ENCODE peak calls at places on chromosomes 5 and 9, in four cellular contexts. G is glomerular endothelial cell; E is NAMALWA; Z is stimulated activated CD8-positive, alpha-beta memory T cell treated with anti-CD3 and anti-CD28 coated beads, Interleukin-15, amount 100 ng/mL, for 24 hours. O is an unnamed sample.

GRCh38 chr9:96486351-96487029 is 36.5 kb downstream of the HABP4 start:
- DNase-seq in Z (no peak), G (no peak), E (no peak), O (no peak)

GRCh38 chr9:16921855-16922254 is 51.4 kb upstream of the BNC2 start:
- DNase-seq in E (no peak), Z (no peak), G (no peak), O (no peak)

GRCh38 chr5:41408676-41409443 is 101.5 kb downstream of the PLCXD3 start:
- DNase-seq in E (no peak), G (no peak), Z (no peak), O (no peak)

GRCh38 chr5:147391781-147392180 is 118.1 kb downstream of the DPYSL3 start:
- DNase-seq in E (peak), G (peak), Z (no peak), O (no peak)

GRCh38 chr5:170818222-170818621 is 34.7 kb downstream of the GABRP start:
- DNase-seq in Z (no peak), E (no peak), G (no peak), O (no peak)

GRCh38 chr5:120446068-120446492 is 18.0 kb upstream of the PRR16 start:
- DNase-seq in E (no peak), G (peak), Z (no peak), O (no peak)

GRCh38 chr9:22214021-22214420 is 204.9 kb upstream of the CDKN2B start:
- DNase-seq in Z (no peak), E (no peak), G (no peak), O (no peak)

GRCh38 chr9:68651280-68651893 is 53.7 kb upstream of the PIP5K1B start:
- DNase-seq in E (no peak), Z (no peak), G (no peak), O (no peak)

GRCh38 chr9:117073539-117074336 is 341.1 kb downstream of the ASTN2 start:
- DNase-seq in E (peak), Z (no peak), G (no peak), O (no peak)

GRCh38 chr5:112086740-112087139 is 329.7 kb upstream of the NREP start:
- DNase-seq in G (no peak), E (no peak), Z (no peak), O (no peak)

GRCh38 chr5:158839638-158840037 is 260.1 kb downstream of the EBF1 start:
- DNase-seq in E (no peak), Z (no peak), G (no peak), O (no peak)

GRCh38 chr9:134861586-134862334 is 18.9 kb upstream of the FCN2 start:
- DNase-seq in Z (no peak), G (no peak), E (no peak), O (peak)

GRCh38 chr9:17453751-17454150 is 125.1 kb upstream of the SH3GL2 start:
- DNase-seq in E (no peak), Z (no peak), G (no peak), O (no peak)

GRCh38 chr9:121529237-121529987 is 29.8 kb upstream of the GGTA1 start:
- DNase-seq in Z (no peak), E (no peak), G (peak), O (peak)

GRCh38 chr9:111863636-111864035 is 33.0 kb upstream of the UGCG start:
- DNase-seq in G (no peak), E (no peak), Z (no peak), O (no peak)

GRCh38 chr5:138504799-138505198 is 38.2 kb downstream of the ETF1 start:
- DNase-seq in E (no peak), G (no peak), Z (no peak), O (no peak)

GRCh38 chr9:121838757-121839669 is 187.6 kb downstream of the DAB2IP start:
- DNase-seq in Z (no peak), E (no peak), G (no peak), O (no peak)

GRCh38 chr5:158563774-158564390 is 535.8 kb downstream of the EBF1 start:
- DNase-seq in E (peak), Z (no peak), G (no peak), O (no peak)

GRCh38 chr5:68424799-68425537 is 209.4 kb downstream of the PIK3R1 start:
- DNase-seq in G (no peak), Z (no peak), E (no peak), O (no peak)

GRCh38 chr9:129629251-129629650 is 3.3 kb downstream of the NTMT1 start:
- DNase-seq in E (no peak), G (no peak), Z (no peak), O (no peak)

GRCh38 chr5:956178-956761 is 52.3 kb upstream of the NKD2 start:
- DNase-seq in G (no peak), Z (no peak), E (no peak), O (no peak)

GRCh38 chr5:72296251-72296650 is 23.8 kb downstream of the MRPS27 start:
- DNase-seq in E (peak), Z (no peak), G (no peak), O (no peak)

GRCh38 chr5:168424506-168425298 is 61.6 kb upstream of the RARS1 start:
- DNase-seq in G (no peak), Z (no peak), E (no peak), O (no peak)

GRCh38 chr9:82721596-82721995 is 341.3 kb downstream of the RASEF start:
- DNase-seq in Z (no peak), E (no peak), G (no peak), O (no peak)

GRCh38 chr5:143398451-143399237 is 4.8 kb downstream of the NR3C1 start:
- DNase-seq in Z (no peak), G (no peak), E (peak), O (no peak)

GRCh38 chr9:69940668-69941067 is 103.0 kb upstream of the MAMDC2 start:
- DNase-seq in E (peak), G (no peak), Z (no peak), O (no peak)

GRCh38 chr5:123511290-123511647 is 708 bp upstream of the CSNK1G3 start:
- DNase-seq in E (no peak), G (no peak), Z (no peak), O (no peak)

GRCh38 chr5:178201221-178201926 is 3.0 kb upstream of the HNRNPAB start:
- DNase-seq in G (no peak), E (no peak), Z (no peak), O (peak)

GRCh38 chr9:69894720-69895119 is 74.1 kb downstream of the CFAP95 start:
- DNase-seq in Z (no peak), G (no peak), E (no peak), O (no peak)

GRCh38 chr9:33250458-33250995 is 10.6 kb downstream of the SPINK4 start:
- DNase-seq in G (no peak), Z (no peak), E (peak), O (peak)

GRCh38 chr5:116579139-116579538 is 4.5 kb upstream of the SEMA6A start:
- DNase-seq in Z (no peak), G (no peak), E (no peak), O (no peak)

GRCh38 chr5:81650992-81651391 is 99.9 kb downstream of the SSBP2 start:
- DNase-seq in E (no peak), G (no peak), Z (no peak), O (no peak)

GRCh38 chr9:37104183-37104889 is 16.0 kb upstream of the ZCCHC7 start:
- DNase-seq in Z (no peak), G (no peak), E (no peak), O (no peak)

GRCh38 chr9:94801685-94802084 is 75.2 kb downstream of the AOPEP start:
- DNase-seq in Z (no peak), G (no peak), E (no peak), O (no peak)

GRCh38 chr5:95773325-95774059 is 42.4 kb downstream of the RHOBTB3 start:
- DNase-seq in E (no peak), Z (no peak), G (no peak), O (no peak)

GRCh38 chr9:113154936-113155335 is 4.1 kb downstream of the SLC31A2 start:
- DNase-seq in G (no peak), Z (no peak), E (no peak), O (no peak)